ENCODE peak calls at places on chromosomes 12 and 14, in seven cellular contexts. P is ACHN, A is LHCN-M2, K is stromal cell of bone marrow, X is caudate nucleus, T is RWPE1, C is skeletal muscle cell. M is an unnamed sample.

GRCh38 chr14:80212025-80212402 is 710 bp upstream of the DIO2 start:
- DNase-seq in P (peak), A (peak), K (peak), X (no peak), T (peak), C (no peak), M (peak)

GRCh38 chr12:1083086-1083887 is 92.3 kb downstream of the ERC1 start:
- DNase-seq in P (no peak), A (no peak), K (no peak), X (peak), T (no peak), C (no peak), M (no peak)

GRCh38 chr12:4664111-4664510 is 15.2 kb downstream of the NDUFA9 start:
- DNase-seq in P (peak), A (peak), K (peak), X (no peak), T (no peak), C (peak), M (peak)

GRCh38 chr12:59100585-59100984 is 180.3 kb upstream of the LRIG3 start:
- DNase-seq in P (no peak), A (no peak), K (no peak), X (no peak), T (no peak), C (no peak), M (no peak)

GRCh38 chr12:6927999-6928702 is 392 bp downstream of the ATN1 start:
- DNase-seq in P (peak), A (no peak), K (no peak), X (peak), T (no peak), C (no peak), M (no peak)

GRCh38 chr12:78096909-78097597 is 266.4 kb downstream of the NAV3 start:
- DNase-seq in P (no peak), A (peak), K (peak), X (no peak), T (no peak), C (peak), M (peak)

GRCh38 chr12:20520572-20520971 is 152.2 kb downstream of the PDE3A start:
- DNase-seq in P (no peak), A (peak), K (no peak), X (no peak), T (no peak), C (no peak), M (peak)

GRCh38 chr14:87896393-87897380 is 96.3 kb downstream of the GALC start:
- DNase-seq in P (peak), A (peak), K (peak), X (no peak), T (peak), C (peak), M (peak)

GRCh38 chr14:65281991-65282908 is 130.3 kb upstream of the FUT8 start:
- DNase-seq in P (peak), A (peak), K (no peak), X (peak), T (no peak), C (peak), M (peak)

GRCh38 chr14:31275731-31276130 is 68.1 kb upstream of the HECTD1 start:
- DNase-seq in P (peak), A (no peak), K (no peak), X (no peak), T (no peak), C (no peak), M (no peak)

GRCh38 chr12:2963760-2964292 is 4.6 kb downstream of the TEAD4 start:
- DNase-seq in P (no peak), A (peak), K (no peak), X (no peak), T (no peak), C (no peak), M (peak)

M was measured in myocyte.